ENCODE peak calls at places on chromosomes 4 and X, in nine cellular contexts. Y, V, I, H, S, F, N, X and D are unnamed samples.

GRCh38 chr4:150199056-150199455 is 120.8 kb downstream of the DCLK2 start:
- DNase-seq in Y (no peak), V (no peak), I (no peak), H (no peak), S (no peak), F (no peak), N (no peak), X (no peak), D (no peak)

GRCh38 chr4:110224812-110225211 is 26.4 kb upstream of the ELOVL6 start:
- DNase-seq in Y (no peak), V (no peak), I (no peak), H (no peak), S (no peak), F (no peak), N (no peak), X (no peak), D (no peak)

GRCh38 chr4:82780398-82781231 is 18.0 kb downstream of the SCD5 start:
- DNase-seq in Y (peak; percentile 65), V (peak; percentile 85), I (peak; percentile 84), H (peak; percentile 80), S (no peak), F (peak; percentile 67), N (no peak), X (peak; percentile 81), D (no peak)

GRCh38 chr4:67161311-67161710 is 384.0 kb downstream of the CENPC start:
- DNase-seq in Y (no peak), V (no peak), I (no peak), H (no peak), S (no peak), F (no peak), N (no peak), X (no peak), D (no peak)

GRCh38 chr4:168475745-168476144 is 4.5 kb downstream of the DDX60L start:
- DNase-seq in Y (no peak), V (no peak), I (no peak), H (no peak), S (no peak), F (no peak), N (no peak), X (no peak), D (no peak)

GRCh38 chrX:16970977-16971376 is 24.5 kb downstream of the REPS2 start:
- DNase-seq in Y (no peak), V (no peak), I (no peak), H (no peak), S (no peak), F (no peak), N (no peak), X (no peak), D (no peak)

GRCh38 chrX:101682723-101683122 is 23.1 kb upstream of the ARMCX2 start:
- DNase-seq in Y (no peak), V (no peak), I (no peak), H (no peak), S (no peak), F (no peak), N (no peak), X (no peak), D (no peak)

GRCh38 chr4:185840201-185840600 is 28.2 kb upstream of the SORBS2 start:
- DNase-seq in Y (no peak), V (no peak), I (no peak), H (no peak), S (no peak), F (no peak), N (no peak), X (no peak), D (no peak)

GRCh38 chr4:57462843-57463242 is 352.7 kb upstream of the IGFBP7 start:
- DNase-seq in Y (no peak), V (no peak), I (no peak), H (no peak), S (no peak), F (no peak), N (no peak), X (no peak), D (no peak)

GRCh38 chrX:47562615-47563243 is 1.7 kb downstream of the ARAF start:
- DNase-seq in Y (no peak), V (no peak), I (no peak), H (no peak), S (no peak), F (no peak), N (no peak), X (no peak), D (no peak)

GRCh38 chr4:147594107-147594506 is 23.1 kb upstream of the TMEM184C start:
- DNase-seq in Y (no peak), V (no peak), I (no peak), H (no peak), S (no peak), F (no peak), N (no peak), X (no peak), D (no peak)

GRCh38 chrX:74325130-74326059 is 21.4 kb downstream of the ZCCHC13 start:
- DNase-seq in Y (no peak), V (no peak), I (no peak), H (no peak), S (no peak), F (no peak), N (no peak), X (no peak), D (no peak)

GRCh38 chrX:74251006-74251930 is 52.7 kb upstream of the ZCCHC13 start:
- DNase-seq in Y (no peak), V (no peak), I (no peak), H (no peak), S (peak; percentile 28), F (no peak), N (no peak), X (no peak), D (no peak)

GRCh38 chr4:119788334-119789266 is 160.0 kb upstream of the PDE5A start:
- DNase-seq in Y (no peak), V (no peak), I (no peak), H (no peak), S (no peak), F (no peak), N (no peak), X (no peak), D (no peak)

GRCh38 chrX:77167993-77168392 is 279.2 kb upstream of the FGF16 start:
- DNase-seq in Y (no peak), V (no peak), I (no peak), H (no peak), S (no peak), F (no peak), N (no peak), X (peak; percentile 82), D (no peak)

GRCh38 chrX:143648705-143649104 is 12.8 kb upstream of the SLITRK4 start:
- DNase-seq in Y (no peak), V (no peak), I (no peak), H (no peak), S (no peak), F (no peak), N (no peak), X (no peak), D (no peak)

GRCh38 chrX:11434607-11435006 is 141.4 kb downstream of the AMELX start:
- DNase-seq in Y (no peak), V (no peak), I (no peak), H (no peak), S (no peak), F (no peak), N (no peak), X (no peak), D (no peak)

GRCh38 chrX:118226060-118226428 is 109.4 kb upstream of the KLHL13 start:
- DNase-seq in Y (no peak), V (no peak), I (no peak), H (no peak), S (peak; percentile 11), F (no peak), N (no peak), X (no peak), D (peak; percentile 38)

GRCh38 chrX:137051978-137052640 is 18.3 kb upstream of the GPR101 start:
- DNase-seq in Y (peak; percentile 62), V (peak; percentile 62), I (peak; percentile 88), H (peak; percentile 39), S (peak; percentile 58), F (peak; percentile 52), N (peak; percentile 12), X (peak; percentile 65), D (peak; percentile 37)

GRCh38 chr4:154529737-154530136 is 20.5 kb downstream of the PLRG1 start:
- DNase-seq in Y (no peak), V (no peak), I (no peak), H (no peak), S (no peak), F (no peak), N (no peak), X (no peak), D (peak; percentile 50)

GRCh38 chrX:146831994-146832393 is 17.4 kb upstream of the CXorf51A start:
- DNase-seq in Y (no peak), V (no peak), I (no peak), H (no peak), S (no peak), F (no peak), N (no peak), X (no peak), D (no peak)

GRCh38 chrX:28966335-28966734 is 379.1 kb downstream of the IL1RAPL1 start:
- DNase-seq in Y (no peak), V (no peak), I (no peak), H (no peak), S (no peak), F (no peak), N (no peak), X (no peak), D (no peak)

GRCh38 chr4:133865606-133866327 is 335.8 kb downstream of the PABPC4L start:
- DNase-seq in Y (no peak), V (no peak), I (no peak), H (no peak), S (peak; percentile 3), F (no peak), N (peak; percentile 75), X (no peak), D (peak; percentile 51)
- H3K27ac ChIP-seq in Y (no peak overlapping the region), V (no peak overlapping the region), I (no peak overlapping the region), H (no peak overlapping the region), S (no peak overlapping the region), F (no peak overlapping the region), N (no peak overlapping the region), X (no peak overlapping the region), D (no peak overlapping the region)

DNA sequence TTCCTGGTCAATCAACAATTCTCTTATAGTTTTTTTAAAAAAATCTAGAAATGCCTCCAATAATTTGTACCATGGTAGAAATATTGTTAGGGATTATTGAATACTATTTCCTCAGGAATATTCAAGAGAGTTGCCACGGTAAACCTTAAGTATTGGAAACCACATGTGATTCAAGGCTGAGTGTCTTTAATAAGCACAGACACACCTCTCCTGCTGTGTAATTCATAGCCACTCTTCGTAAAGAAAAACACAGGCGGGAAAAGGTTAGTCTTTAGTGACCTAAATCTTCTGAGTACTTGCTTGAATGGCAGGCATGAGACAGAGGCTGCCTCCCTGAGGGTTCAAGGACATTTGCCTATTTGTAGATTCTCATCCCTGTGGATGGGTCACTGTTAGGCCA is 342.8 kb upstream of the ADGRL3 start:
- DNase-seq in Y (no peak), V (no peak), I (no peak), H (no peak), S (no peak), F (no peak), N (no peak), X (no peak), D (no peak)
- H3K27ac ChIP-seq in Y (no peak overlapping the region), V (no peak overlapping the region), I (no peak overlapping the region), H (no peak overlapping the region), S (no peak overlapping the region), F (no peak overlapping the region), N (no peak overlapping the region), X (no peak overlapping the region), D (no peak overlapping the region)

GRCh38 chr4:140061194-140061593 is 92.8 kb downstream of the MAML3 start:
- DNase-seq in Y (no peak), V (no peak), I (no peak), H (no peak), S (no peak), F (no peak), N (no peak), X (no peak), D (no peak)
- H3K27ac ChIP-seq in Y (no peak overlapping the region), V (no peak overlapping the region), I (peak overlapping the region; percentile 67), H (no peak overlapping the region), S (peak overlapping the region; percentile 87), F (peak overlapping the region; percentile 66), N (no peak overlapping the region), X (peak overlapping the region; percentile 60), D (no peak overlapping the region)

GRCh38 chrX:108126661-108127060 is 35.1 kb downstream of the ATG4A start:
- DNase-seq in Y (no peak), V (no peak), I (no peak), H (no peak), S (no peak), F (no peak), N (no peak), X (no peak), D (no peak)
- H3K27ac ChIP-seq in Y (no peak overlapping the region), V (no peak overlapping the region), I (no peak overlapping the region), H (no peak overlapping the region), S (no peak overlapping the region), F (no peak overlapping the region), N (no peak overlapping the region), X (no peak overlapping the region), D (no peak overlapping the region)